ENCODE peak calls at places on chromosomes 1 and 21, in five cellular contexts. K is neural progenitor cell, X is endodermal cell, V is GM23338, C is upper lobe of right lung. N is an unnamed sample.

GRCh38 chr1:234722904-234723588 is 113.1 kb upstream of the IRF2BP2 start:
- DNase-seq in X (peak; percentile 60), C (peak; percentile 81), V (no peak), K (no peak), N (peak; percentile 81)

GRCh38 chr21:29164330-29164942 is 34.0 kb downstream of the MAP3K7CL start:
- DNase-seq in V (peak; percentile 71), K (peak; percentile 44), X (no peak), C (no peak), N (no peak)

GRCh38 chr21:45256912-45257672 is 30.6 kb downstream of the POFUT2 start:
- DNase-seq in X (peak; percentile 41), C (no peak), V (no peak), K (peak; percentile 18), N (peak; percentile 44)

GRCh38 chr1:186985889-186986491 is 157.2 kb downstream of the PLA2G4A start:
- DNase-seq in V (peak; percentile 81), X (no peak), C (no peak), K (peak; percentile 64), N (no peak)

GRCh38 chr1:76075877-76076276 is 1.3 kb downstream of the ST6GALNAC3 start:
- DNase-seq in C (no peak), V (no peak), X (no peak), K (no peak), N (no peak)

GRCh38 chr1:49541096-49541752 is 482.5 kb downstream of the AGBL4 start:
- DNase-seq in C (no peak), K (no peak), V (no peak), X (no peak), N (no peak)

GRCh38 chr1:62882161-62882560 is 98.2 kb downstream of the ATG4C start:
- DNase-seq in X (no peak), C (no peak), V (no peak), K (peak; percentile 3), N (no peak)

GRCh38 chr1:226046240-226046639 is 16.3 kb upstream of the H3-3A start:
- DNase-seq in V (no peak), X (no peak), K (no peak), C (no peak), N (no peak)

GRCh38 chr1:166418344-166418895 is 251.6 kb upstream of the FAM78B start:
- DNase-seq in V (no peak), K (no peak), X (no peak), C (no peak), N (no peak)

GRCh38 chr1:246200225-246200624 is 306.9 kb downstream of the SMYD3 start:
- DNase-seq in K (no peak), X (no peak), C (no peak), V (no peak), N (no peak)

GRCh38 chr1:110084226-110085078 is 14.0 kb upstream of the ALX3 start:
- DNase-seq in C (peak; percentile 83), X (peak; percentile 63), K (peak; percentile 61), V (peak; percentile 60), N (no peak)

GRCh38 chr21:29376556-29376955 is 77.8 kb downstream of the BACH1 start:
- DNase-seq in V (peak; percentile 80), X (peak; percentile 92), C (peak; percentile 69), K (peak; percentile 70), N (no peak)

GRCh38 chr1:153364181-153364580 is 6.5 kb downstream of the S100A9 start:
- DNase-seq in V (no peak), K (no peak), X (no peak), C (no peak), N (no peak)

GRCh38 chr1:226764533-226764932 is 25.5 kb upstream of the ITPKB start:
- DNase-seq in V (no peak), C (no peak), K (no peak), X (peak; percentile 45), N (no peak)

GRCh38 chr1:182720465-182720864 is 36.1 kb upstream of the RGS8 start:
- DNase-seq in V (peak; percentile 42), K (peak; percentile 37), X (peak; percentile 63), C (no peak), N (no peak)

GRCh38 chr1:39573736-39574624 is 2.6 kb downstream of the PABPC4 start:
- DNase-seq in X (no peak), V (no peak), C (no peak), K (no peak), N (no peak)

GRCh38 chr1:203091761-203092330 is 6.0 kb upstream of the MYOG start:
- DNase-seq in K (no peak), V (no peak), X (no peak), C (no peak), N (no peak)

GRCh38 chr1:21663251-21663950 is 5.8 kb downstream of the RAP1GAP start:
- DNase-seq in C (peak; percentile 48), V (no peak), X (no peak), K (no peak), N (no peak)

GRCh38 chr1:211643324-211644212 is 31.9 kb downstream of the NEK2 start:
- DNase-seq in V (no peak), X (peak; percentile 77), C (peak; percentile 78), K (peak; percentile 19), N (no peak)

GRCh38 chr1:113987259-113987658 is 8.0 kb downstream of the OLFML3 start:
- DNase-seq in C (no peak), K (no peak), X (no peak), V (no peak), N (no peak)

GRCh38 chr1:8681317-8681650 is 136.2 kb downstream of the RERE start:
- DNase-seq in V (no peak), X (no peak), K (no peak), C (no peak), N (no peak)

GRCh38 chr1:210132582-210132981 is 100.0 kb upstream of the SERTAD4 start:
- DNase-seq in V (peak; percentile 72), K (peak; percentile 66), C (no peak), X (peak; percentile 62), N (no peak)

GRCh38 chr1:175152006-175152652 is 40.4 kb downstream of the KIAA0040 start:
- DNase-seq in C (no peak), V (peak; percentile 92), X (peak; percentile 92), K (peak; percentile 83), N (no peak)

GRCh38 chr1:3481836-3482589 is 27.5 kb downstream of the ARHGEF16 start:
- DNase-seq in V (no peak), C (no peak), X (no peak), K (no peak), N (no peak)

GRCh38 chr1:65435987-65436386 is 15.5 kb downstream of the LEPR start:
- DNase-seq in V (no peak), C (no peak), X (no peak), K (no peak), N (no peak)

GRCh38 chr1:78792756-78793155 is 143.1 kb downstream of the IFI44 start:
- DNase-seq in C (no peak), X (no peak), K (no peak), V (no peak), N (no peak)

GRCh38 chr1:206684478-206685255 is at the start of gene MAPKAPK2:
- DNase-seq in V (peak; percentile 82), X (peak; percentile 94), K (peak; percentile 92), C (peak; percentile 91), N (no peak)

GRCh38 chr1:157312270-157312812 is 174.1 kb upstream of the ETV3 start:
- DNase-seq in C (no peak), X (no peak), V (no peak), K (no peak), N (no peak)

GRCh38 chr1:203497378-203497777 is 3.4 kb downstream of the OPTC start:
- DNase-seq in V (no peak), C (no peak), X (no peak), K (no peak), N (no peak)

GRCh38 chr1:182389619-182390047 is 2.0 kb downstream of the GLUL start:
- DNase-seq in X (no peak), K (peak; percentile 37), V (no peak), C (peak; percentile 64), N (no peak)

GRCh38 chr1:215544566-215544965 is 22.5 kb upstream of the KCTD3 start:
- DNase-seq in K (no peak), X (no peak), C (no peak), V (no peak), N (no peak)

GRCh38 chr1:39453603-39454002 is 37.8 kb upstream of the BMP8A start:
- DNase-seq in V (no peak), K (no peak), C (peak; percentile 76), X (no peak), N (no peak)

GRCh38 chr1:67336783-67337182 is 29.1 kb downstream of the IL12RB2 start:
- DNase-seq in V (no peak), C (no peak), X (no peak), K (no peak), N (no peak)

GRCh38 chr1:11059990-11060948 is at the start of gene SRM:
- DNase-seq in K (peak; percentile 98), X (peak; percentile 96), C (peak; percentile 96), V (peak; percentile 91), N (no peak)
- TF ChIP-seq CTCF in K (peak; percentile 36), X (peak; percentile 68), C (peak; percentile 54), V (no peak), N (peak; percentile 16)

GRCh38 chr1:169726851-169727250 is 7.0 kb downstream of the SELE start:
- DNase-seq in X (no peak), C (no peak), V (no peak), K (no peak), N (no peak)
- H3K27ac ChIP-seq in X (no peak overlapping the region), C (no peak overlapping the region), V (no peak overlapping the region), K (no peak overlapping the region), N (no peak overlapping the region)

GRCh38 chr1:224492632-224493031 is 58.0 kb upstream of the WDR26 start:
- DNase-seq in K (no peak), X (no peak), V (no peak), C (no peak), N (no peak)
- H3K4me1 ChIP-seq in K (peaks cover 3% of the 10 kb centered on the region), X (peaks cover 10% of the 10 kb centered on the region), V (peaks cover 33% of the 10 kb centered on the region), C (peaks cover 3% of the 10 kb centered on the region), N (peaks cover 2% of the 10 kb centered on the region)

GRCh38 chr1:86965012-86965826 is 50.8 kb downstream of the HS2ST1 start:
- DNase-seq in X (peak; percentile 72), V (peak; percentile 71), K (peak; percentile 24), C (no peak), N (no peak)
- TF ChIP-seq CTCF in X (peak; percentile 82), V (peak; percentile 79), K (peak; percentile 61), C (peak; percentile 59), N (peak; percentile 79)

N was measured in RWPE2.